ENCODE peak calls at places on chromosomes 3 and 15, in four cellular contexts. O, M, H and N are unnamed samples.

GRCh38 chr15:77402740-77403379 is 17.0 kb downstream of the PEAK1 start:
- DNase-seq in O (no peak), H (no peak), M (no peak), N (peak; percentile 44)

GRCh38 chr15:60913901-60914300 is 315.2 kb downstream of the RORA start:
- DNase-seq in M (no peak), O (no peak), H (no peak), N (no peak)

GRCh38 chr15:86772369-86773059 is 692.8 kb downstream of the AGBL1 start:
- DNase-seq in H (no peak), O (no peak), M (no peak), N (no peak)

GRCh38 chr3:149473314-149473990 is 1.0 kb upstream of the TM4SF4 start:
- DNase-seq in O (peak; percentile 86), H (no peak), M (no peak), N (peak; percentile 78)

GRCh38 chr15:42069025-42069424 is 25.3 kb downstream of the PLA2G4D start:
- DNase-seq in M (no peak), O (no peak), H (no peak), N (no peak)

GRCh38 chr15:92869263-92869940 is 30.7 kb upstream of the CHD2 start:
- DNase-seq in O (no peak), M (no peak), H (no peak), N (peak; percentile 50)

GRCh38 chr3:34856577-34856976 is 782.7 kb upstream of the ARPP21 start:
- DNase-seq in O (no peak), M (no peak), H (no peak), N (no peak)

GRCh38 chr15:76310470-76311070 is 699 bp downstream of the ETFA start:
- DNase-seq in O (no peak), M (no peak), H (no peak), N (no peak)

GRCh38 chr15:68417897-68418296 is 14.1 kb downstream of the ITGA11 start:
- DNase-seq in O (no peak), H (no peak), M (no peak), N (no peak)

GRCh38 chr3:168828943-168829342 is 733.2 kb upstream of the GOLIM4 start:
- DNase-seq in O (no peak), M (no peak), H (no peak), N (no peak)

GRCh38 chr3:79204351-79204750 is 563.4 kb downstream of the ROBO1 start:
- DNase-seq in H (no peak), M (no peak), O (no peak), N (no peak)

GRCh38 chr15:66698318-66698961 is 3.6 kb upstream of the SMAD6 start:
- DNase-seq in H (no peak), O (peak; percentile 77), M (no peak), N (no peak)

GRCh38 chr15:93109370-93110105 is 20.5 kb upstream of the RGMA start:
- DNase-seq in O (no peak), H (no peak), M (no peak), N (no peak)

GRCh38 chr3:87792532-87793321 is 266.1 kb downstream of the CGGBP1 start:
- DNase-seq in H (peak; percentile 68), M (no peak), O (no peak), N (no peak)

GRCh38 chr3:130925628-130926027 is 31.7 kb downstream of the ATP2C1 start:
- DNase-seq in H (no peak), O (no peak), M (no peak), N (no peak)

GRCh38 chr15:85095566-85095965 is 113.9 kb downstream of the PDE8A start:
- DNase-seq in M (no peak), O (no peak), H (no peak), N (no peak)

GRCh38 chr15:95930659-95931375 is 399.7 kb upstream of the NR2F2 start:
- DNase-seq in M (no peak), O (no peak), H (no peak), N (no peak)

GRCh38 chr3:133927543-133928066 is 31.9 kb upstream of the RAB6B start:
- DNase-seq in H (peak; percentile 78), O (peak; percentile 61), M (no peak), N (no peak)

GRCh38 chr3:88003115-88003755 is 55.6 kb downstream of the CGGBP1 start:
- DNase-seq in M (no peak), H (no peak), O (no peak), N (peak; percentile 11)